ENCODE peak calls at places on chromosomes 11 and 22, in five cellular contexts. E is A549, O is K562, J is HepG2, A is GM12878. K is an unnamed sample.

GRCh38 chr22:38716827-38717226 is 11.1 kb downstream of the GTPBP1 start:
- DNase-seq in E (no peak), O (no peak), J (no peak), A (no peak), K (no peak)

GRCh38 chr22:49295465-49295743 is 532.3 kb downstream of the BRD1 start:
- DNase-seq in E (no peak), O (no peak), J (no peak), A (no peak), K (no peak)

GRCh38 chr11:126624491-126624890 is 269.0 kb downstream of the ST3GAL4 start:
- DNase-seq in E (no peak), O (no peak), J (no peak), A (no peak), K (no peak)

GRCh38 chr11:115933564-115933963 is 429.3 kb upstream of the CADM1 start:
- DNase-seq in E (no peak), O (no peak), J (no peak), A (no peak), K (no peak)

GRCh38 chr22:46136539-46137217 is 13.6 kb upstream of the PPARA start:
- DNase-seq in E (no peak), O (no peak), J (no peak), A (no peak), K (peak)

GRCh38 chr11:28833670-28834069 is 725.5 kb downstream of the METTL15 start:
- DNase-seq in E (no peak), O (no peak), J (no peak), A (no peak), K (no peak)

GRCh38 chr22:45101828-45102227 is 61.9 kb upstream of the NUP50 start:
- DNase-seq in E (peak), O (peak), J (peak), A (no peak), K (peak)

GRCh38 chr11:121651267-121651625 is 198.5 kb upstream of the SORL1-AS1 start:
- DNase-seq in E (no peak), O (no peak), J (no peak), A (no peak), K (no peak)

GRCh38 chr22:24952837-24953293 is 349 bp downstream of the KIAA1671 start:
- DNase-seq in E (peak), O (no peak), J (peak), A (no peak), K (peak)

GRCh38 chr22:24208012-24208749 is 26.9 kb downstream of the SUSD2 start:
- DNase-seq in E (peak), O (no peak), J (peak), A (no peak), K (peak)

GRCh38 chr11:211295-211694 is 3.8 kb downstream of the RIC8A start:
- DNase-seq in E (no peak), O (no peak), J (no peak), A (no peak), K (no peak)

GRCh38 chr11:119361056-119361787 is 14.7 kb upstream of the MFRP start:
- DNase-seq in E (peak), O (peak), J (peak), A (no peak), K (peak)

GRCh38 chr22:49751968-49752597 is 75.6 kb downstream of the BRD1 start:
- DNase-seq in E (no peak), O (peak), J (no peak), A (no peak), K (peak)

GRCh38 chr11:12157241-12157661 is 46.9 kb downstream of the MICAL2 start:
- DNase-seq in E (no peak), O (no peak), J (no peak), A (no peak), K (no peak)

GRCh38 chr22:50085211-50085999 is at the start of gene MLC1:
- DNase-seq in E (no peak), O (peak), J (no peak), A (no peak), K (no peak)

GRCh38 chr11:61551630-61552029 is 29.2 kb downstream of the SYT7 start:
- DNase-seq in E (peak), O (no peak), J (no peak), A (no peak), K (peak)

GRCh38 chr11:87878373-87878779 is 296.9 kb downstream of the RAB38 start:
- DNase-seq in E (no peak), O (no peak), J (peak), A (no peak), K (no peak)

GRCh38 chr22:30023099-30023498 is 57.2 kb upstream of the HORMAD2 start:
- DNase-seq in E (no peak), O (no peak), J (no peak), A (no peak), K (no peak)

GRCh38 chr11:19245351-19245750 is 4.6 kb upstream of the E2F8 start:
- DNase-seq in E (no peak), O (no peak), J (no peak), A (no peak), K (no peak)

GRCh38 chr11:8283510-8284272 is 20.0 kb upstream of the LMO1 start:
- DNase-seq in E (no peak), O (peak), J (no peak), A (no peak), K (peak)
- TF ChIP-seq CHD2 in E (no peak), O (no peak), J (no peak), A (no peak), K (peak)

GRCh38 chr11:106959386-106959785 is 58.9 kb downstream of the GUCY1A2 start:
- DNase-seq in E (no peak), O (no peak), J (no peak), A (no peak), K (no peak)
- H3K27ac ChIP-seq in E (peak), O (no peak), J (no peak), A (no peak), K (no peak)

GRCh38 chr11:64852804-64853520 is 8.5 kb upstream of the CDC42BPG start:
- DNase-seq in E (no peak), O (no peak), J (no peak), A (no peak), K (no peak)

GRCh38 chr11:64851831-64852337 is 7.4 kb upstream of the CDC42BPG start:
- DNase-seq in E (no peak), O (no peak), J (no peak), A (no peak), K (no peak)

GRCh38 chr11:64849600-64850356 is 5.3 kb upstream of the CDC42BPG start:
- DNase-seq in E (no peak), O (no peak), J (no peak), A (no peak), K (no peak)

GRCh38 chr11:64848779-64849599 is 4.5 kb upstream of the CDC42BPG start:
- DNase-seq in E (no peak), O (no peak), J (no peak), A (no peak), K (no peak)

GRCh38 chr11:64850979-64851567 is 6.6 kb upstream of the CDC42BPG start:
- DNase-seq in E (no peak), O (no peak), J (no peak), A (peak), K (no peak)
- TF ChIP-seq REST in E (no peak), O (no peak), J (no peak), A (no peak), K (no peak)

GRCh38 chr11:26186389-26186788 is 145.5 kb upstream of the ANO3 start:
- DNase-seq in E (no peak), O (no peak), J (no peak), A (no peak), K (no peak)

GRCh38 chr11:26188559-26188958 is 143.4 kb upstream of the ANO3 start:
- DNase-seq in E (no peak), O (no peak), J (no peak), A (no peak), K (no peak)

GRCh38 chr11:26191193-26191592 is 140.7 kb upstream of the ANO3 start:
- DNase-seq in E (no peak), O (no peak), J (no peak), A (no peak), K (no peak)

DNA sequence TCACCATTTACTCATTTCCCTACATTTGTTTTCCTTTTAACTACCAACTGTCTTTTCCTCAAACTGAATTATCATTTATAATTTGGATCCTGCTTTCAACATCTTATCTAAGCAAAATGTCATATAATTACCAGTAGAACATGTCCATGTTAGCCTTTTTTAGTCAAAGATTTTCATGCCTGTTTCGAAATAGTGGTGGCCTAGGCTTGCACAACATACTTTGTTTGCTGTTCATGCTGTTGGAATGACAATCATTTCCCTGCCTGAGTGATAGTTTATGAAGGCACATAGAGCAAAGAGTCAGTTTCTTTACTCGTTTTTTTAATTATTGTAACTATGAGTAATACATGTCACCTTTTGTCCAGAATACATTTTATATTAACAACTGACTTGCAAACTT is 144.3 kb upstream of the ANO3 start:
- DNase-seq in E (no peak), O (no peak), J (peak), A (no peak), K (no peak)
- TF ChIP-seq CHD2 in E (no peak), O (no peak), J (no peak), A (no peak), K (no peak)

GRCh38 chr11:86476109-86476861 is 101.6 kb downstream of the CCDC81 start:
- DNase-seq in E (no peak), O (no peak), J (peak), A (no peak), K (no peak)

GRCh38 chr11:86478348-86478747 is 103.7 kb downstream of the CCDC81 start:
- DNase-seq in E (no peak), O (no peak), J (no peak), A (no peak), K (no peak)

GRCh38 chr11:86473991-86474833 is 99.5 kb downstream of the CCDC81 start:
- DNase-seq in E (peak), O (no peak), J (no peak), A (no peak), K (no peak)

GRCh38 chr11:86475027-86475426 is 100.3 kb downstream of the CCDC81 start:
- DNase-seq in E (no peak), O (no peak), J (no peak), A (no peak), K (no peak)

GRCh38 chr11:86477495-86478155 is 102.9 kb downstream of the CCDC81 start:
- DNase-seq in E (no peak), O (no peak), J (no peak), A (no peak), K (no peak)
- H3K27ac ChIP-seq in E (peak), O (no peak), J (no peak), A (no peak), K (no peak)

DNA sequence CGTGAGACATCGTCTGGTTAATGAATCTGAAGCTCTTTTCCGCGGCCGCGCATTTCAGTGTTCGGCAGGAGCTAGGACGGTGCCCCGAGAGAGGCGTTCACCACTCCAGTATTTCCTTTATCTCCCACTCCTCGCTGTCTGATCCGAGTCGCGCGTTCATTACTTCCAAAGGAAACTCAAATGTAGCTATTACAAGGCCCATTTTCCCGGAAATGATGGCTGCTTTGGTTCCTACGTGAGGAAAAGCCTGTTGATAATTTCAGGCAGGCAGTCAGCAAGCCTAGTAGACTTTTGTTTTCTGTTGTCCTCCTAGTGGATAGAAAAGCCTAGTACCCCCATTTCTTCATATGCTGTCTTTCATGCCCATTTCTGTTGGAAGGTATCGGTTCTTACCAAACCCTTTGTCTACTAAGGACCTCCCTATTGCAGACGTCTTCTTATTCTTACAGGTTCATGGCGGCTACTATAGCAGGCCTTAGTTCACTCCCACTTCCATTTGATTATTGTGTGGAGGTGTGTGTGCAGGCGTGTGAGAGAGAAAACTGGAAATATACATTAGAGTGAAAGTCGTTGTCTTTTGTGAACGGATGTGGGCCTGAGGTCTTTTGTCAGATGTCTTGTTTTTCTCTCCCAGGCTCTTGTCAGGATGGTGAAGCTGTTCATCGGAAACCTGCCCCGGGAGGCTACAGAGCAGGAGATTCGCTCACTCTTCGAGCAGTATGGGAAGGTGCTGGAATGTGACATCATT is 737 bp downstream of the RBM4 start:
- DNase-seq in E (no peak), O (no peak), J (peak), A (no peak), K (no peak)
- TF ChIP-seq REST in E (no peak), O (no peak), J (no peak), A (no peak), K (no peak)

DNA sequence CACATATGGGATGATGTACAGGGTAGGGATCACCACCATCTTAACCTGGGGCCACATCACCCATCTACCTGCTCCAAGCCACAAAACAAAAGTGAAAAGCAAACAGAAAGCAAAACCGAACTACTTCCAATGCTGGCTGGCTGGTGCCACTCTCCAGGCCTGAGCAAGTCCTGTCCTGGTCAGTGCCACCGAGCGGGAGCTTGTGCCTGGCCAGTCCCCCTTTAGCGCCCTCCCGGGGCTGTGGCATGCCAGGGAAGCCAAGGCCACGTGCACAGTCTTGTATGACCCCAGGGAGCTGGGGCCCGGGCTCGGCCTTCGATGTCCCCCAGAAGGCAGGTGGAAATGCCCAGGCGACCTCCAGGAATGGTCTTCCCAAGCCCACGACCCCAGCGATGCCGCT is 17.9 kb upstream of the NAP1L4 start:
- DNase-seq in E (no peak), O (no peak), J (no peak), A (no peak), K (no peak)
- TF ChIP-seq CHD2 in E (no peak), O (no peak), J (no peak), A (no peak), K (no peak)

K was measured in SK-N-SH.